ENCODE peak calls at places on chromosomes 12 and 14, in eight cellular contexts. K is RWPE1, C is cardiac muscle cell, B is GM13977, W is neural crest cell, Z is ovary, I is epithelial cell of esophagus, S is natural killer cell. M is an unnamed sample.

GRCh38 chr14:90795744-90796143 is 20.5 kb downstream of the TTC7B start:
- DNase-seq in K (peak), C (no peak), B (no peak), W (no peak), Z (no peak), I (peak), S (no peak), M (no peak)

GRCh38 chr14:105126126-105126969 is 42.2 kb downstream of the JAG2 start:
- DNase-seq in K (no peak), C (no peak), B (no peak), W (no peak), Z (no peak), I (no peak), S (no peak), M (no peak)

GRCh38 chr12:14769462-14769836 is 33.8 kb downstream of the WBP11 start:
- DNase-seq in K (no peak), C (peak), B (no peak), W (peak), Z (peak), I (no peak), S (no peak), M (no peak)

GRCh38 chr14:26527095-26527494 is 70.7 kb downstream of the NOVA1 start:
- DNase-seq in K (no peak), C (no peak), B (no peak), W (no peak), Z (no peak), I (peak), S (no peak), M (no peak)

GRCh38 chr12:96211989-96212388 is 17.8 kb downstream of the ELK3 start:
- DNase-seq in K (no peak), C (no peak), B (no peak), W (no peak), Z (no peak), I (no peak), S (no peak), M (no peak)

GRCh38 chr14:75800792-75801191 is 139.7 kb downstream of the TTLL5 start:
- DNase-seq in K (no peak), C (no peak), B (no peak), W (no peak), Z (no peak), I (peak), S (no peak), M (no peak)

GRCh38 chr12:63196168-63196567 is 45.2 kb upstream of the AVPR1A start:
- DNase-seq in K (no peak), C (no peak), B (no peak), W (no peak), Z (no peak), I (no peak), S (no peak), M (no peak)

GRCh38 chr12:3606101-3606500 is 115.1 kb downstream of the PRMT8 start:
- DNase-seq in K (no peak), C (no peak), B (no peak), W (no peak), Z (no peak), I (no peak), S (no peak), M (no peak)

GRCh38 chr12:110677206-110677911 is 11.6 kb downstream of the HVCN1 start:
- DNase-seq in K (no peak), C (no peak), B (peak), W (no peak), Z (no peak), I (no peak), S (no peak), M (no peak)

GRCh38 chr12:65948320-65949008 is 124.2 kb downstream of the HMGA2 start:
- DNase-seq in K (peak), C (no peak), B (no peak), W (no peak), Z (peak), I (peak), S (no peak), M (peak)

GRCh38 chr12:532908-533565 is 73.3 kb downstream of the B4GALNT3 start:
- DNase-seq in K (peak), C (no peak), B (no peak), W (no peak), Z (no peak), I (peak), S (no peak), M (no peak)

GRCh38 chr14:70665448-70666363 is 24.0 kb downstream of the TTC9 start:
- DNase-seq in K (peak), C (no peak), B (peak), W (no peak), Z (no peak), I (peak), S (no peak), M (peak)

GRCh38 chr12:79685068-79685467 is 5.7 kb downstream of the PAWR start:
- DNase-seq in K (peak), C (no peak), B (no peak), W (no peak), Z (no peak), I (peak), S (no peak), M (no peak)

GRCh38 chr14:69693145-69693544 is 73.8 kb upstream of the SRSF5 start:
- DNase-seq in K (no peak), C (no peak), B (peak), W (no peak), Z (peak), I (no peak), S (no peak), M (no peak)

GRCh38 chr12:28216016-28216415 is 25.8 kb downstream of the CCDC91 start:
- DNase-seq in K (no peak), C (no peak), B (no peak), W (no peak), Z (no peak), I (no peak), S (no peak), M (no peak)

GRCh38 chr12:40946612-40947194 is 241.4 kb upstream of the PDZRN4 start:
- DNase-seq in K (peak), C (peak), B (peak), W (no peak), Z (no peak), I (peak), S (no peak), M (no peak)

GRCh38 chr12:56751712-56752598 is at the start of gene PRIM1:
- DNase-seq in K (peak), C (peak), B (peak), W (peak), Z (peak), I (peak), S (peak), M (peak)
- TF ChIP-seq CTCF in K (no peak), C (no peak), B (no peak), W (peak), Z (no peak), I (no peak), S (no peak), M (peak)

GRCh38 chr12:125734137-125734536 is 668.9 kb downstream of the AACS start:
- DNase-seq in K (no peak), C (no peak), B (no peak), W (no peak), Z (no peak), I (no peak), S (no peak), M (no peak)
- TF ChIP-seq CTCF in K (no peak), C (no peak), B (no peak), W (no peak), Z (no peak), I (no peak), S (no peak), M (no peak)

GRCh38 chr14:106691601-106692291 is 1165.4 kb downstream of the TMEM121 start:
- DNase-seq in K (no peak), C (no peak), B (peak), W (no peak), Z (no peak), I (no peak), S (peak), M (no peak)
- TF ChIP-seq CTCF in K (peak), C (no peak), B (peak), W (peak), Z (no peak), I (peak), S (peak), M (peak)

DNA sequence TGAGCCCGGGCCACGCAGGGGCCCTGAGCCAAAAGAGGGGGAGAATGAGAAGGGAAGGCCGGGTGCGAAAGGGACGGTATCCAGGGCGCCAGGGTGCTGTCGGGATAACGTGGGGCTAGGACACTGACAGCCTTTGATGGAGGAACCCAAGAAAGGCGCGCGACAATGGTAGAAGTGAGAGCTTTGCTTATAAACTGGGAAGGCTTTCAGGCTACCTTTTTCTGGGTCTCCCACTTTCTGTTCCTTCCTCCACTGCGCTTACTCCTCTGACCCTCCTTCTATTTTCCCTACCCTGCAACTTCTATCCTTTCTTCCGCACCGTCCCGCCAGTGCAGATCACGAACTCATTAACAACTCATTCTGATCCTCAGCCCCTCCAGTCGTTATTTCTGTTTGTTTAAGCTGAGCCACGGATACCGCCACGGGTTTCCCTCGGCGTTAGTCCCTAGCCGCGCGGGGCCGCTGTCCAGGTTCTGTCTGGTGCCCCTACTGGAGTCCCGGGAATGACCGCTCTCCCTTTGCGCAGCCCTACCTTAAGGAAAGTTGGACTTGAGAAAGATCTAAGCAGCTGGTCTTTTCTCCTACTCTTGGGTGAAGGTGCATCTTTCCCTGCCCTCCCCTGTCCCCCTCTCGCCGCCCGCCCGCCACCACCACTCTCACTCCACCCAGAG is 3.0 kb downstream of the SSTR1 start:
- DNase-seq in K (no peak), C (peak), B (peak), W (no peak), Z (no peak), I (no peak), S (no peak), M (no peak)
- TF ChIP-seq CTCF in K (no peak), C (peak), B (no peak), W (peak), Z (no peak), I (no peak), S (no peak), M (no peak)

M was measured in mesothelial cell of epicardium.